ENCODE peak calls at places on chromosomes 4 and X, in six cellular contexts. Y, A, G, V, Z and B are unnamed samples.
A peak's percentile ranks its signal among the peaks of the same experiment; 100 is the strongest.

GRCh38 chrX:38045697-38046096 is 39.3 kb downstream of the SYTL5 start:
- DNase-seq in Y (no peak), A (no peak), G (no peak), V (no peak), Z (no peak), B (no peak)

GRCh38 chrX:40853004-40853815 is 117.9 kb upstream of the MED14 start:
- DNase-seq in Y (no peak), A (no peak), G (no peak), V (no peak), Z (no peak), B (no peak)

GRCh38 chr4:113657834-113658233 is 103.7 kb downstream of the CAMK2D start:
- DNase-seq in Y (no peak), A (peak; percentile 30), G (peak; percentile 48), V (no peak), Z (no peak), B (peak; percentile 46)

GRCh38 chrX:70774223-70774622 is 134.3 kb downstream of the TEX11 start:
- DNase-seq in Y (no peak), A (no peak), G (no peak), V (no peak), Z (no peak), B (no peak)

GRCh38 chrX:107451754-107452153 is 2.3 kb downstream of the FRMPD3 start:
- DNase-seq in Y (no peak), A (no peak), G (no peak), V (no peak), Z (no peak), B (no peak)

GRCh38 chr4:147724468-147725201 is 7.3 kb upstream of the ARHGAP10 start:
- DNase-seq in Y (no peak), A (no peak), G (no peak), V (no peak), Z (no peak), B (no peak)

GRCh38 chrX:69372435-69372834 is 131.7 kb upstream of the NALF2 start:
- DNase-seq in Y (no peak), A (no peak), G (no peak), V (no peak), Z (no peak), B (no peak)

GRCh38 chr4:124459922-124460301 is 252.6 kb downstream of the ANKRD50 start:
- DNase-seq in Y (peak; percentile 4), A (no peak), G (no peak), V (no peak), Z (no peak), B (peak; percentile 32)

GRCh38 chr4:13368262-13368661 is 115.9 kb downstream of the RAB28 start:
- DNase-seq in Y (no peak), A (no peak), G (peak; percentile 16), V (peak; percentile 6), Z (no peak), B (no peak)

GRCh38 chrX:34382416-34382815 is 250.3 kb upstream of the FAM47A start:
- DNase-seq in Y (peak; percentile 7), A (peak; percentile 53), G (peak; percentile 89), V (no peak), Z (no peak), B (peak; percentile 2)

GRCh38 chr4:66606908-66607307 is 936.6 kb upstream of the EPHA5 start:
- DNase-seq in Y (no peak), A (no peak), G (no peak), V (no peak), Z (no peak), B (no peak)

GRCh38 chr4:7389101-7389701 is 45.5 kb downstream of the PSAPL1 start:
- DNase-seq in Y (no peak), A (no peak), G (no peak), V (no peak), Z (no peak), B (no peak)

GRCh38 chr4:89506866-89507494 is 199.4 kb upstream of the GPRIN3 start:
- DNase-seq in Y (no peak), A (no peak), G (no peak), V (no peak), Z (no peak), B (peak; percentile 22)

GRCh38 chr4:110515676-110516075 is 39.7 kb downstream of the ENPEP start:
- DNase-seq in Y (no peak), A (peak; percentile 4), G (no peak), V (no peak), Z (no peak), B (no peak)

GRCh38 chr4:8230891-8231290 is 31.8 kb downstream of the SH3TC1 start:
- DNase-seq in Y (no peak), A (no peak), G (peak; percentile 42), V (no peak), Z (no peak), B (no peak)

GRCh38 chrX:18873189-18873791 is 110.6 kb downstream of the PHKA2 start:
- DNase-seq in Y (peak; percentile 65), A (peak; percentile 60), G (peak; percentile 79), V (peak; percentile 39), Z (peak; percentile 30), B (peak; percentile 80)

GRCh38 chrX:97860206-97860605 is 976.5 kb downstream of the RPA4 start:
- DNase-seq in Y (no peak), A (peak; percentile 41), G (peak; percentile 59), V (no peak), Z (no peak), B (no peak)

GRCh38 chr4:128737098-128737513 is 72.4 kb upstream of the JADE1 start:
- DNase-seq in Y (no peak), A (no peak), G (no peak), V (no peak), Z (no peak), B (no peak)

GRCh38 chr4:128720270-128720669 is 89.2 kb upstream of the JADE1 start:
- DNase-seq in Y (no peak), A (no peak), G (no peak), V (no peak), Z (no peak), B (no peak)

GRCh38 chrX:15151267-15152196 is 118.4 kb downstream of the ASB9 start:
- DNase-seq in Y (no peak), A (peak; percentile 16), G (peak; percentile 3), V (no peak), Z (no peak), B (peak; percentile 2)

GRCh38 chrX:73851014-73852009 is 288.3 kb downstream of the CHIC1 start:
- DNase-seq in Y (peak; percentile 86), A (no peak), G (no peak), V (no peak), Z (peak; percentile 82), B (no peak)

GRCh38 chr4:74374561-74375327 is 9.8 kb downstream of the EREG start:
- DNase-seq in Y (peak; percentile 54), A (peak; percentile 97), G (peak; percentile 91), V (no peak), Z (peak; percentile 18), B (peak; percentile 98)

GRCh38 chrX:20143111-20143510 is 1.5 kb upstream of the EIF1AX start:
- DNase-seq in Y (no peak), A (no peak), G (no peak), V (no peak), Z (no peak), B (no peak)

GRCh38 chrX:10104958-10105658 is 51.7 kb upstream of the CLCN4 start:
- DNase-seq in Y (no peak), A (no peak), G (no peak), V (no peak), Z (no peak), B (peak; percentile 7)

GRCh38 chr4:70903282-70903603 is 1.1 kb downstream of the MOB1B start:
- DNase-seq in Y (peak; percentile 7), A (peak; percentile 38), G (peak; percentile 32), V (no peak), Z (no peak), B (peak; percentile 50)

GRCh38 chr4:112270643-112271484 is 14.8 kb downstream of the TIFA start:
- DNase-seq in Y (peak; percentile 47), A (peak; percentile 76), G (peak; percentile 80), V (no peak), Z (peak; percentile 35), B (peak; percentile 89)

GRCh38 chr4:85055558-85055957 is 89.1 kb upstream of the WDFY3 start:
- DNase-seq in Y (no peak), A (no peak), G (no peak), V (no peak), Z (no peak), B (no peak)

GRCh38 chr4:173318648-173319211 is 15.4 kb downstream of the HMGB2 start:
- DNase-seq in Y (peak; percentile 31), A (peak; percentile 47), G (peak; percentile 59), V (no peak), Z (peak; percentile 16), B (peak; percentile 85)

GRCh38 chr4:107482546-107482945 is 237.5 kb downstream of the PAPSS1 start:
- DNase-seq in Y (no peak), A (no peak), G (no peak), V (no peak), Z (no peak), B (no peak)

GRCh38 chr4:74466242-74466641 is 21.3 kb downstream of the AREG start:
- DNase-seq in Y (no peak), A (no peak), G (no peak), V (no peak), Z (no peak), B (no peak)

GRCh38 chr4:157023941-157024340 is 52.0 kb upstream of the GLRB start:
- DNase-seq in Y (no peak), A (no peak), G (no peak), V (no peak), Z (no peak), B (peak; percentile 20)

GRCh38 chr4:76723373-76723772 is 174.6 kb downstream of the SOWAHB start:
- DNase-seq in Y (no peak), A (no peak), G (peak; percentile 62), V (no peak), Z (no peak), B (peak; percentile 56)

GRCh38 chr4:48801739-48802138 is 21.7 kb upstream of the FRYL start:
- DNase-seq in Y (no peak), A (peak; percentile 8), G (peak; percentile 74), V (no peak), Z (no peak), B (no peak)

GRCh38 chr4:149145803-149146202 is 669.8 kb downstream of the IQCM start:
- DNase-seq in Y (peak; percentile 76), A (peak; percentile 56), G (peak; percentile 75), V (no peak), Z (peak; percentile 41), B (peak; percentile 84)

GRCh38 chr4:10582059-10582686 is 102.4 kb downstream of the CLNK start:
- DNase-seq in Y (no peak), A (peak; percentile 52), G (peak; percentile 66), V (peak; percentile 17), Z (peak; percentile 42), B (peak; percentile 74)

GRCh38 chrX:27715610-27716009 is 92.2 kb upstream of the MAGEB10 start:
- DNase-seq in Y (no peak), A (no peak), G (no peak), V (no peak), Z (no peak), B (no peak)

GRCh38 chr4:113069212-113069892 is 19.9 kb downstream of the ANK2 start:
- DNase-seq in Y (no peak), A (peak; percentile 8), G (no peak), V (no peak), Z (no peak), B (peak; percentile 43)

GRCh38 chr4:73068496-73069337 is 799 bp downstream of the COX18 start:
- DNase-seq in Y (peak; percentile 7), A (peak; percentile 33), G (peak; percentile 44), V (peak; percentile 19), Z (peak; percentile 14), B (peak; percentile 54)

GRCh38 chr4:55175779-55176231 is 50.4 kb upstream of the KDR start:
- DNase-seq in Y (peak; percentile 82), A (peak; percentile 85), G (peak; percentile 93), V (no peak), Z (peak; percentile 53), B (peak; percentile 84)

GRCh38 chr4:118941149-118941548 is 52.5 kb downstream of the SYNPO2 start:
- DNase-seq in Y (peak; percentile 24), A (peak; percentile 36), G (peak; percentile 73), V (no peak), Z (no peak), B (peak; percentile 51)